ENCODE peak calls at places on chromosomes 3 and 15, in six cellular contexts. M is IMR-90, C is cardiac muscle cell, D is heart left ventricle, Z is breast epithelium, R is brain microvascular endothelial cell. U is an unnamed sample.

GRCh38 chr15:58086479-58086878 is 21.0 kb upstream of the ALDH1A2 start:
- DNase-seq in M (peak; percentile 15), C (peak; percentile 1), D (no peak), Z (no peak), R (no peak), U (no peak)

GRCh38 chr15:69219690-69220089 is 59.3 kb downstream of the GLCE start:
- DNase-seq in M (no peak), C (no peak), D (no peak), Z (no peak), R (no peak), U (no peak)

GRCh38 chr3:72460215-72461174 is 387.8 kb downstream of the SHQ1 start:
- DNase-seq in M (no peak), C (no peak), D (no peak), Z (no peak), R (no peak), U (no peak)

GRCh38 chr3:179666030-179666429 is 13.2 kb downstream of the USP13 start:
- DNase-seq in M (no peak), C (no peak), D (no peak), Z (no peak), R (no peak), U (no peak)

GRCh38 chr15:99536422-99537033 is 29.3 kb upstream of the MEF2A start:
- DNase-seq in M (peak; percentile 65), C (peak; percentile 50), D (peak; percentile 42), Z (peak; percentile 70), R (peak; percentile 83), U (no peak)

GRCh38 chr3:126968995-126969385 is 13.9 kb upstream of the PLXNA1 start:
- DNase-seq in M (no peak), C (no peak), D (no peak), Z (no peak), R (no peak), U (no peak)

GRCh38 chr15:87227846-87228245 is 1028.7 kb downstream of the NTRK3 start:
- DNase-seq in M (peak; percentile 12), C (no peak), D (no peak), Z (no peak), R (no peak), U (no peak)

GRCh38 chr3:184255291-184256039 is 5.9 kb downstream of the CAMK2N2 start:
- DNase-seq in M (no peak), C (no peak), D (no peak), Z (no peak), R (no peak), U (no peak)

GRCh38 chr3:107013606-107014005 is 363.6 kb upstream of the CCDC54 start:
- DNase-seq in M (no peak), C (no peak), D (no peak), Z (no peak), R (no peak), U (no peak)

GRCh38 chr3:29406433-29406832 is 125.6 kb downstream of the RBMS3 start:
- DNase-seq in M (no peak), C (no peak), D (no peak), Z (no peak), R (no peak), U (no peak)

GRCh38 chr3:29576181-29576580 is 295.3 kb downstream of the RBMS3 start:
- DNase-seq in M (no peak), C (no peak), D (no peak), Z (no peak), R (no peak), U (no peak)

GRCh38 chr3:30770387-30770786 is 124.1 kb downstream of the GADL1 start:
- DNase-seq in M (peak; percentile 90), C (peak; percentile 82), D (peak; percentile 31), Z (peak; percentile 42), R (peak; percentile 94), U (no peak)

GRCh38 chr3:172549144-172549543 is 25.9 kb upstream of the TNFSF10 start:
- DNase-seq in M (peak; percentile 29), C (peak; percentile 35), D (no peak), Z (no peak), R (no peak), U (no peak)
- H3K4me3 ChIP-seq in M (no peak overlapping the region), C (no peak overlapping the region), D (no peak overlapping the region), Z (no peak overlapping the region), R (no peak overlapping the region), U (no peak overlapping the region)

GRCh38 chr15:40436892-40437753 is 3.6 kb upstream of the BAHD1 start:
- DNase-seq in M (no peak), C (no peak), D (no peak), Z (no peak), R (no peak), U (no peak)

GRCh38 chr15:40438712-40439111 is 2.0 kb upstream of the BAHD1 start:
- DNase-seq in M (no peak), C (no peak), D (no peak), Z (no peak), R (no peak), U (no peak)

GRCh38 chr15:40435331-40436089 is 5.2 kb upstream of the BAHD1 start:
- DNase-seq in M (no peak), C (no peak), D (no peak), Z (no peak), R (no peak), U (no peak)

GRCh38 chr15:40437754-40438687 is 2.7 kb upstream of the BAHD1 start:
- DNase-seq in M (no peak), C (no peak), D (no peak), Z (no peak), R (no peak), U (no peak)

DNA sequence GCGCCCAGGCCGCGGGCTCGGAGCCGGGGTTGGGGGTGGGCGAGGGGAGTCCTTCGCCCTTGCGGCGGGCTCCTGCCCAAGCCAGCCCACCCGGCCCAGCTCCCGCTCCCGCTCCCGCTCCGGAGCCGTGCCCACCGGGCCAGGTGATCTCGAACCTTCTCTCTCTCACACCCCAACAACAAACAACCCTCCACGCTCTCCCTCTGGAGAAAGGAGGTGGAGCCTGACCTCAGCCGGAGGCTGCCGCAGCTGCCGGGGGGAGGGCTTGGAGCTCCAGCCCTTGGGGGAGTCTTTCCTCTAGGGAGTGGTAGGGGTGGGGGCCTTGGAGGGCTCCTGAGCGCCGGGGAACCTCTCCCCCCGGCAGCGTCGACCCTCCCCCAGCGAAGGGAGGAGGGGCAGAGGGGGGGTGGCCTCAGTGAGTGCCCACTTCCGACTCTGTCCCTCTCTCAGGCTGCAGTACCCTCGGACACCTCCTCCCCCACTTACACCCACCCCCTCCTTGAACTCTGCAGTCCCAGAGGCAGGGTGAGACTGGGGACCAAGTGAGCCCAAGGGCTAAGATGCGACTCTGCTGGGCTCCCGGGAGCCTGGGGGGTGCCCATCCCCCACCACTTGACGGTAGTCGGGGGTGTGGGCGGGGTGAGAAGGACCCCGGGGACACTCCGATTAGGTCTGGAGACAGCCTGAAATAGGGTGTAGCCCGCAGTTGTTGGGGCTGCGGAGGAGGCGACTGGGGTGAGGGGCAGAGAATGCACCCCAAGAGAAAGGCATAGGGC is 4.4 kb upstream of the BAHD1 start:
- DNase-seq in M (no peak), C (no peak), D (no peak), Z (no peak), R (no peak), U (no peak)
- H3K27me3 ChIP-seq in M (peaks cover 77% of the 10 kb centered on the region), C (peaks cover 18% of the 10 kb centered on the region), D (peaks cover 44% of the 10 kb centered on the region), Z (no peaks in the 10 kb centered on the region), R (peaks cover 42% of the 10 kb centered on the region), U (peaks cover 59% of the 10 kb centered on the region)

GRCh38 chr15:93028111-93028631 is 60.8 kb downstream of the RGMA start:
- DNase-seq in M (no peak), C (peak; percentile 24), D (no peak), Z (no peak), R (no peak), U (no peak)
- H3K4me3 ChIP-seq in M (no peak overlapping the region), C (no peak overlapping the region), D (peak overlapping the region; percentile 1), Z (no peak overlapping the region), R (no peak overlapping the region), U (peak overlapping the region; percentile 15)

GRCh38 chr3:151011427-151011826 is 38.9 kb upstream of the CLRN1 start:
- DNase-seq in M (peak; percentile 21), C (peak; percentile 67), D (no peak), Z (no peak), R (no peak), U (no peak)
- H3K27me3 ChIP-seq in M (peaks cover 13% of the 10 kb centered on the region), C (no peaks in the 10 kb centered on the region), D (no peaks in the 10 kb centered on the region), Z (no peaks in the 10 kb centered on the region), R (peaks cover 4% of the 10 kb centered on the region), U (no peaks in the 10 kb centered on the region)

DNA sequence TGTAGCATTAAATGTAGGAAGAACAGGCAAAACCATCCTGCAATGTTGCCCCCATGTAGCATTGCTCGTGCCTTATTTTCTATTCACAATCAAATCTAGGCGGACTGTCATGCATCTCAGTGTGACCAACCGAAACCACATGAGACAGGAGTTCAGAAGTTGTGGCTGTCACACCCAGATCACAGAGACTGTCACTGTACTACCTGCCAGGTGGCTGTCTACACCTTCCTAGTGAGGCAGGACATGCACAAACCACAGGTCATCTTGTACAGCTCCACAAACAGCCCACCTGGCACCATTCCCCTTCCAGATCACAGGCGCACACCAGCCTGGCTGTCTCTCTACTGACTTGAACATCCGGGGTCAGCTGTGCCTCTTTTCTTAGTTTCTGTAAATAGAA is 392.8 kb downstream of the OCA2 start:
- DNase-seq in M (no peak), C (no peak), D (no peak), Z (no peak), R (no peak), U (no peak)
- H3K4me3 ChIP-seq in M (no peak overlapping the region), C (no peak overlapping the region), D (no peak overlapping the region), Z (no peak overlapping the region), R (no peak overlapping the region), U (no peak overlapping the region)

GRCh38 chr3:23916152-23916885 is 471 bp downstream of the NKIRAS1 start:
- DNase-seq in M (no peak), C (no peak), D (no peak), Z (peak; percentile 27), R (no peak), U (no peak)
- H3K27me3 ChIP-seq in M (no peaks in the 10 kb centered on the region), C (no peaks in the 10 kb centered on the region), D (no peaks in the 10 kb centered on the region), Z (no peaks in the 10 kb centered on the region), R (no peaks in the 10 kb centered on the region), U (no peaks in the 10 kb centered on the region)

GRCh38 chr15:67125589-67126502 is 60.4 kb downstream of the SMAD3 start:
- DNase-seq in M (peak; percentile 100), C (peak; percentile 97), D (peak; percentile 91), Z (peak; percentile 48), R (peak; percentile 98), U (no peak)
- H3K4me3 ChIP-seq in M (peak overlapping the region; percentile 7), C (no peak overlapping the region), D (peak overlapping the region; percentile 37), Z (no peak overlapping the region), R (peak overlapping the region; percentile 1), U (no peak overlapping the region)

DNA sequence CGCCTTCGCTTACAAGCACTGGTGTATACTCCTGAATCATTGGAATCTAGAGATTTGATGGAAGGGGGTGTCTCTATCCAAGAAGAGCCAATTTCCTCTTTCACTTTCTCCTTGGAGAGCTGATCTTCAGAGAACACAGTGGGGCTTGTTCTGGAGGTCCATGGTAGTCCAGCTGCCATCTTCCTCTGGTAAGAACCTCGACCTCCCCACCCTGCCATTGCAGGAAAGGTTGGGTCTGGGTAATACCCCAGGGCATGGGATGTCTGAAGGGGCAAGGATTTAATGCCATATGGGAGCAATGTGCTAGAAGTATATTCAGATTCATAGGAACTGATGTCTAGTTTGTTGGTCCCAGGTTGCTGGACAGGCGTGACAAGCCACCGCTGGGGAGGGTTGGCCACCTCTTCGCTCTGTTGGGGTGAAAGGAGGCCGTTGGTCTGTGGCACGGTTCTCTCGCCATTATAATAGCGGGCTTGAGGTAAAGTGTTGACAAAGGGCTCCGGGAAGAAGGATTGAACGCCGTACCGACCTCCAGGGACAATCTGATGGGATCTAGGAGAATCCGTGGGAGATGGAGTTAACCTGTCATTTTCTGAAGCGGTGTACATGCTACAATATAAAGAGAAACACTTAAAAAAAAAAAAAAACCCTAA is 4.8 kb downstream of the EOMES start:
- DNase-seq in M (no peak), C (no peak), D (no peak), Z (no peak), R (no peak), U (no peak)
- H3K27me3 ChIP-seq in M (peaks cover 90% of the 10 kb centered on the region), C (peaks cover 100% of the 10 kb centered on the region), D (peaks cover 92% of the 10 kb centered on the region), Z (peaks cover 8% of the 10 kb centered on the region), R (peaks cover 92% of the 10 kb centered on the region), U (peaks cover 22% of the 10 kb centered on the region)

U was measured in esophagus squamous epithelium.